ENCODE peak calls at places on chromosome 5, in four cellular contexts. C is fibroblast of mammary gland, W is choroid plexus epithelial cell, B is IMR-90. G is an unnamed sample.
A peak's percentile ranks its signal among the peaks of the same experiment; 100 is the strongest.

GRCh38 chr5:13553896-13554295 is 390.6 kb downstream of the DNAH5 start:
- DNase-seq in C (peak; percentile 15), W (no peak), B (no peak), G (peak; percentile 57)

GRCh38 chr5:87770601-87771121 is 357.9 kb upstream of the CCNH start:
- DNase-seq in C (no peak), W (no peak), B (no peak), G (no peak)

GRCh38 chr5:78886650-78887230 is 98.4 kb downstream of the ARSB start:
- DNase-seq in C (peak; percentile 33), W (peak; percentile 45), B (peak; percentile 23), G (peak; percentile 18)

GRCh38 chr5:66960373-66961137 is 236.0 kb downstream of the CD180 start:
- DNase-seq in C (peak; percentile 34), W (peak; percentile 57), B (peak; percentile 10), G (no peak)

GRCh38 chr5:17411436-17411835 is 86.6 kb upstream of the TAF11L2 start:
- DNase-seq in C (peak; percentile 57), W (peak; percentile 87), B (peak; percentile 69), G (peak; percentile 82)

GRCh38 chr5:9544502-9545300 is 1.2 kb downstream of the SEMA5A start:
- DNase-seq in C (peak; percentile 78), W (peak; percentile 89), B (peak; percentile 80), G (peak; percentile 85)

GRCh38 chr5:167678457-167678856 is 613.0 kb upstream of the WWC1 start:
- DNase-seq in C (no peak), W (no peak), B (no peak), G (no peak)

GRCh38 chr5:172730222-172730621 is 40.8 kb downstream of the DUSP1 start:
- DNase-seq in C (no peak), W (no peak), B (no peak), G (no peak)

GRCh38 chr5:120683580-120683979 is 219.5 kb downstream of the PRR16 start:
- DNase-seq in C (no peak), W (peak; percentile 35), B (peak; percentile 33), G (no peak)

GRCh38 chr5:3197237-3197636 is 398.4 kb upstream of the IRX1 start:
- DNase-seq in C (no peak), W (no peak), B (no peak), G (no peak)

GRCh38 chr5:64417390-64417789 is 88.4 kb upstream of the RGS7BP start:
- DNase-seq in C (no peak), W (no peak), B (no peak), G (no peak)

GRCh38 chr5:166992874-166993722 is 1298.3 kb upstream of the WWC1 start:
- DNase-seq in C (peak; percentile 72), W (no peak), B (no peak), G (no peak)

GRCh38 chr5:139492700-139493192 is 10.2 kb upstream of the STING1 start:
- DNase-seq in C (peak; percentile 38), W (peak; percentile 52), B (peak; percentile 63), G (no peak)

GRCh38 chr5:65753189-65753588 is 31.2 kb downstream of the NLN start:
- DNase-seq in C (no peak), W (no peak), B (no peak), G (no peak)

GRCh38 chr5:56164371-56164770 is 68.8 kb downstream of the ANKRD55 start:
- DNase-seq in C (no peak), W (peak; percentile 61), B (no peak), G (no peak)

GRCh38 chr5:158026248-158027031 is 167.5 kb upstream of the CLINT1 start:
- DNase-seq in C (peak; percentile 99), W (no peak), B (no peak), G (peak; percentile 22)

GRCh38 chr5:55333017-55333416 is 25.2 kb downstream of the MTREX start:
- DNase-seq in C (no peak), W (no peak), B (no peak), G (no peak)

GRCh38 chr5:75656311-75657003 is 45.2 kb downstream of the ANKDD1B start:
- DNase-seq in C (peak; percentile 43), W (peak; percentile 52), B (peak; percentile 46), G (peak; percentile 80)

GRCh38 chr5:109921735-109922395 is 232.1 kb downstream of the MAN2A1 start:
- DNase-seq in C (no peak), W (peak; percentile 58), B (no peak), G (no peak)

GRCh38 chr5:135069016-135069770 is 35.2 kb upstream of the PITX1 start:
- DNase-seq in C (no peak), W (no peak), B (no peak), G (no peak)

GRCh38 chr5:169705322-169705721 is 68.2 kb downstream of the DOCK2 start:
- DNase-seq in C (no peak), W (no peak), B (no peak), G (no peak)

GRCh38 chr5:135211083-135211790 is 177.2 kb upstream of the PITX1 start:
- DNase-seq in C (no peak), W (no peak), B (peak; percentile 38), G (no peak)

GRCh38 chr5:135553688-135554462 is 18.1 kb upstream of the NEUROG1 start:
- DNase-seq in C (peak; percentile 40), W (peak; percentile 21), B (peak; percentile 7), G (peak; percentile 69)

GRCh38 chr5:130496215-130496614 is 592.0 kb downstream of the CHSY3 start:
- DNase-seq in C (peak; percentile 21), W (no peak), B (no peak), G (peak; percentile 81)

GRCh38 chr5:73867344-73868335 is 241.6 kb downstream of the ARHGEF28 start:
- DNase-seq in C (peak; percentile 34), W (peak; percentile 49), B (peak; percentile 68), G (peak; percentile 42)

GRCh38 chr5:93899026-93899600 is 157.7 kb upstream of the POU5F2 start:
- DNase-seq in C (peak; percentile 11), W (peak; percentile 13), B (no peak), G (peak; percentile 17)

GRCh38 chr5:107542831-107543231 is 127.9 kb downstream of the EFNA5 start:
- DNase-seq in C (peak; percentile 85), W (peak; percentile 90), B (peak; percentile 40), G (peak; percentile 87)

GRCh38 chr5:172743112-172743959 is 27.7 kb downstream of the DUSP1 start:
- DNase-seq in C (no peak), W (peak; percentile 67), B (no peak), G (no peak)

GRCh38 chr5:73966411-73966810 is 340.4 kb downstream of the ARHGEF28 start:
- DNase-seq in C (no peak), W (no peak), B (no peak), G (peak; percentile 45)

GRCh38 chr5:107248065-107248695 is 422.6 kb downstream of the EFNA5 start:
- DNase-seq in C (peak; percentile 58), W (peak; percentile 78), B (peak; percentile 29), G (peak; percentile 74)

GRCh38 chr5:89105171-89105695 is 222.2 kb upstream of the MEF2C start:
- DNase-seq in C (no peak), W (no peak), B (no peak), G (peak; percentile 19)

GRCh38 chr5:172531704-172532026 is 77.3 kb upstream of the SH3PXD2B start:
- DNase-seq in C (no peak), W (no peak), B (no peak), G (no peak)

GRCh38 chr5:142360607-142361120 is 35.8 kb upstream of the SPRY4 start:
- DNase-seq in C (peak; percentile 80), W (peak; percentile 81), B (peak; percentile 71), G (peak; percentile 40)

GRCh38 chr5:137656558-137656957 is 79.3 kb downstream of the KLHL3 start:
- DNase-seq in C (no peak), W (no peak), B (no peak), G (no peak)

GRCh38 chr5:72848474-72849428 is 32.3 kb downstream of the TNPO1 start:
- DNase-seq in C (no peak), W (peak; percentile 44), B (peak; percentile 29), G (peak; percentile 37)

GRCh38 chr5:32504923-32505596 is 60.5 kb upstream of the ZFR start:
- DNase-seq in C (peak; percentile 97), W (peak; percentile 98), B (peak; percentile 94), G (peak; percentile 28)

GRCh38 chr5:32753051-32753450 is 41.9 kb downstream of the NPR3 start:
- DNase-seq in C (peak; percentile 78), W (peak; percentile 36), B (peak; percentile 79), G (peak; percentile 65)

GRCh38 chr5:159987031-159987674 is 21.8 kb upstream of the TTC1 start:
- DNase-seq in C (peak; percentile 53), W (peak; percentile 72), B (peak; percentile 58), G (peak; percentile 86)
- H3K4me3 ChIP-seq in C (peak overlapping the region; percentile 26), W (peak overlapping the region; percentile 53), B (peak overlapping the region; percentile 39), G (peak overlapping the region; percentile 26)

GRCh38 chr5:68215208-68215887 is at the start of gene PIK3R1:
- DNase-seq in C (peak; percentile 91), W (peak; percentile 95), B (peak; percentile 91), G (peak; percentile 96)
- TF ChIP-seq CTCF in C (peak; percentile 24), W (peak; percentile 47), B (peak; percentile 35), G (peak; percentile 37)

DNA sequence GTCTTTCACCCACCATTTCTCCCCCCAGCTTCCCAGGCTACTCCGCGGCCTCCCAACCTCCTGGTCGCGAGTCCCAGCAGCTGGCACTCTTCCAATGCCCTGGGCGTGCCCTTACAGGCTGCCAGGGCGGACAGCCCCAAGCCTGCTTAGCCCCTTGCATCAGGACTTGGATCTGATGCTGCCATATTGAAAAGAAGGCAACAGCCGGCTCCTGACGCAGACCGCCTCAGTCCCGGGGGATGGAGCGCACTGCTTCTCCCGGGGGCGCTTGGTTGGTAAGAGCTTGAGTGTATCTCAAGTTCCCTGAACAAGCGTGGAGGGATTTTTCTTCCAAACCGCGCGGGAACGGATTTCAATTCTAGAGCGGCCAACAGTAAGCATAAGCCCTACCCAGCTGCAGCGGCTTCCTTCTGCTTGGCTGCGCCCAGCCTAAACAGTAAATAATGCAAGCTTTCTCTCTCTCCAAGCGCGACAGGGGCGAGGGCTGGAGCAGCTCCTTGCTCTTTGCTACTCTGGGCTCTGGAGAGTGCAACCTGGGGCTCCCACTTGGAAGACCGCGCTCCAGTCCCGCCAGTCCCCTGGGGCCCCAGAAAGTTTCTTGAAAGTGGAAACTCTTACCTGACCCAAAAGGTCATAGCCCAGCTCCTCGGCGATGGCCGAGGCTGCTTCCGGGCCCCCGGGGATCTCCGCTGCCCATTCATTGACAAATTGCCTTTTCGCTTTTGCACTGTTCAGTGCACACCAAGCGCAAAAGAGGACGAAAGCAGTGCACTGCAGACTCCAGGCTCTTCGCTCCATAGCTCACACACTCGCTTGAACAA is 593 bp downstream of the PCSK1 start:
- DNase-seq in C (peak; percentile 49), W (peak; percentile 16), B (no peak), G (no peak)
- H3K4me3 ChIP-seq in C (peak overlapping the region; percentile 30), W (no peak overlapping the region), B (no peak overlapping the region), G (no peak overlapping the region)

GRCh38 chr5:177314376-177315342 is 3.0 kb upstream of the MXD3 start:
- DNase-seq in C (no peak), W (no peak), B (no peak), G (no peak)
- TF ChIP-seq CTCF in C (no peak), W (no peak), B (no peak), G (no peak)

GRCh38 chr5:37249820-37250175 is 622 bp upstream of the CPLANE1 start:
- DNase-seq in C (no peak), W (no peak), B (no peak), G (no peak)
- H3K4me3 ChIP-seq in C (peak overlapping the region; percentile 80), W (peak overlapping the region; percentile 91), B (peak overlapping the region; percentile 83), G (peak overlapping the region; percentile 74)

DNA sequence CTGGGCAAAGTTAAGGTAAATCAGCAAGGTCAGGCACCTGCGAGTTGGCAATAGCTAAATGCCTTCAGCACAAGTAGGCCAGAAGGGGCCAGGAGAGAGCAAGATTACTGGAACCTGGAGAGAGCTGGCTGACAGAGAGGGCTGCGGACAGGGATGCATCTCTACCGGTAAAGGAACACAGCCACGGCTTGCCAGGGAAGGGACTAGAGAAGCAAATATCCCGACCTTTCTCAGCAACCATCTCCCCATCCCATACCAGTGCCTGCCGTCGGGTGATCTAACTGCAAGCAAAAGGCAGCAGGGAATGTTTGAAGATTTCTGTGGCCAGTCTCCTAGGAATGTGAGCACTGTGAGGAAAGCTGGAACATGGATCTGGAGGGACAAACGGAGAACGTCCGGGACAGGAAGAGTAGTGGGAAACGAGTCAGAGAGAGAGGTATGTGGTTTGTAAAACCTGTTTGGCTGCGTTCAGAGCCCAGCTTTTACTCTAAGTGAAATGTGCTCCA is 15.9 kb upstream of the ABLIM3 start:
- DNase-seq in C (no peak), W (peak; percentile 46), B (peak; percentile 18), G (peak; percentile 83)
- TF ChIP-seq CTCF in C (peak; percentile 22), W (peak; percentile 60), B (peak; percentile 20), G (peak; percentile 55)

G was measured in epithelial cell of esophagus.